ENCODE peak calls at places on chromosomes 16 and 17, in four cellular contexts. T is neuronal stem cell; C is CD4-positive, alpha-beta T cell; G is pancreas. E is an unnamed sample.

GRCh38 chr16:67278773-67279295 is 498 bp upstream of the PLEKHG4 start:
- DNase-seq in T (no peak), C (peak), G (no peak), E (no peak)

GRCh38 chr17:80833952-80834895 is 157.4 kb upstream of the CHMP6 start:
- DNase-seq in T (no peak), C (no peak), G (no peak), E (no peak)

GRCh38 chr16:47374629-47375028 is 86.2 kb downstream of the ITFG1 start:
- DNase-seq in T (no peak), C (no peak), G (no peak), E (no peak)

GRCh38 chr17:3879181-3879580 is 13.7 kb downstream of the CAMKK1 start:
- DNase-seq in T (peak), C (no peak), G (no peak), E (peak)

GRCh38 chr16:85393674-85394510 is 219.2 kb upstream of the GSE1 start:
- DNase-seq in T (peak), C (peak), G (peak), E (peak)

GRCh38 chr17:18185391-18185790 is 1.8 kb downstream of the ALKBH5 start:
- DNase-seq in T (no peak), C (no peak), G (no peak), E (peak)

GRCh38 chr17:73257516-73257915 is 4.2 kb downstream of the CPSF4L start:
- DNase-seq in T (no peak), C (no peak), G (no peak), E (no peak)

GRCh38 chr17:50425682-50426471 is at the start of gene ACSF2:
- DNase-seq in T (peak), C (peak), G (peak), E (peak)

GRCh38 chr17:68513932-68514331 is 1.7 kb downstream of the PRKAR1A start:
- DNase-seq in T (no peak), C (no peak), G (no peak), E (no peak)
- H3K27ac ChIP-seq in T (no peak), C (no peak), G (peak), E (peak)

GRCh38 chr17:78377858-78378224 is 608 bp upstream of the PGS1 start:
- DNase-seq in T (no peak), C (no peak), G (no peak), E (no peak)
- H3K27ac ChIP-seq in T (peak), C (no peak), G (peak), E (no peak)

DNA sequence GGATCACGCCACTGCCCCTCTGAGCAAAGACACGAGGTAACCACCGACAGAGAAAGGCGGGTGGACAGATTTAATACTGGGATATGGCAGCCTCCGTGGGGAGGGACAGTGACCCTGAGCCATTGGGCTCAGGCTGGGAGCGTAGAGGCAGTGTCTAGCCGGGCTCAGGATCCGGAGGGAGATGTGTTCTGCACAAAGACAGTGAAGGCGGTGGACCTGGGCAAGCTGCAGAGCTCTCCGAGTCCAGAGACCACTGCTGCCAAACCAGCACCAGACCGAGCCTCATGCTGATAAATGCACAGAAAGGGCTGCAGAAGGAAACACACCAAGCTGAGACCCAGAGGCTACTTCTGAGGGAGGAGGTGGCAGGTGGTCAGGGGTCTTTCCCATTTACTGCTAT is 26.5 kb upstream of the MTSS2 start:
- DNase-seq in T (no peak), C (no peak), G (no peak), E (no peak)
- H3K27ac ChIP-seq in T (no peak), C (no peak), G (no peak), E (peak)

GRCh38 chr16:75066861-75067447 is 49.6 kb downstream of the LDHD start:
- DNase-seq in T (no peak), C (no peak), G (no peak), E (no peak)
- H3K27ac ChIP-seq in T (no peak), C (no peak), G (no peak), E (no peak)

GRCh38 chr16:69860233-69861231 is 90.6 kb upstream of the CLEC18A start:
- DNase-seq in T (no peak), C (no peak), G (no peak), E (no peak)

GRCh38 chr16:69859105-69859969 is 91.8 kb upstream of the CLEC18A start:
- DNase-seq in T (peak), C (no peak), G (peak), E (no peak)

GRCh38 chr16:69855587-69855986 is 93.5 kb downstream of the WWP2 start:
- DNase-seq in T (no peak), C (no peak), G (no peak), E (no peak)

GRCh38 chr16:69861276-69862030 is 89.7 kb upstream of the CLEC18A start:
- DNase-seq in T (no peak), C (no peak), G (no peak), E (peak)

DNA sequence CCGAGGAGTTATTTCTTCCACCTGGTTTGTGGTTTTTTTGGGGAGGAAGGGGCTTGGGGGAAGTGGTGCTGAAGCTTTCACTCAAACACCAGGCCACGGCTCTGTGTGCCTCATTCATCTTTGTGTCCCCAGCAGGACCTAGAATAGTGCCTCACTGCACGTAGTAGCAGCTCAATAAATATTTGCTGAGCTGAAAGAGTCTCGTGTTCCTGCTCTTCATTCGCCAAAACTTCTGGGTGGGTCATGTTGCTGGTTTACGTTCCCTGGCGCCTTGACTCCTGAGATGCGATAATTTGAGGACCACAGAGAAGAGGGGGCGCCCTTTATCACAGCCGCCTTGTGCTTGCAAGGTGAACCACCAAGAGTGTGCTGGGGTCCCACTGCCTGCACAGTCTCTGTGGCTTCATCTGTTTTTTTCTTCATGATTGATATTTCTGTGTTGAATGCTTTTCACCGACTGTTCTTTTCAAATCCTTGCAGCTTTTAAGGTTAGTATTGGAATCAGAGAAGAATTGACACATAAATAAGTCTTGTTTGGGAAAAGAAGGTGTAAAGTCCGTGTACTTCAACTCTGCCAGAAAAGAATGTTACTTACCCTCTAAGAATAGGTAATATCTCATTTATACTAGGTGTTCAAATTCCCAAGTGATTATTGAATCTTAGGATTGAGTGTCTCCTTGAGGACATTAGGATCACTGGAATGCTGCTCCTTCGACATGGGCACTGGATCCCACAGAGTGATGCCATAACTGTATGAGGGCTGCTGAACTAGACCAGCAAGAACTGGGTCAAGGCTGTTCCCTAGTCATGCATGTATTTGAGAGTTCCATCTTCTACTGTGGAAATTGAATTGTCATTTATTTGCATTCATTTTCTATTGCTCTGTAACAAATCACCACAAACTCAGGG is 92.7 kb upstream of the CLEC18A start:
- DNase-seq in T (no peak), C (no peak), G (no peak), E (no peak)
- H3K27ac ChIP-seq in T (no peak), C (no peak), G (peak), E (peak)

E was measured in cardiac muscle cell.